ENCODE peak calls at places on chromosomes 3 and 15, in four cellular contexts. D is HepG2, P is Panc1, A is K562. N is an unnamed sample.
A peak's percentile ranks its signal among the peaks of the same experiment; 100 is the strongest.

GRCh38 chr15:98648654-98649537 is 557 bp downstream of the IGF1R start:
- DNase-seq in P (no peak), A (peak; percentile 57), D (no peak), N (no peak)

GRCh38 chr15:74870496-74871213 is 2.5 kb downstream of the SCAMP2 start:
- DNase-seq in P (no peak), D (no peak), A (no peak), N (no peak)

GRCh38 chr3:76429536-76430177 is 610.2 kb upstream of the ROBO2 start:
- DNase-seq in A (no peak), D (no peak), P (no peak), N (no peak)

GRCh38 chr3:16383864-16384263 is 118.9 kb downstream of the OXNAD1 start:
- DNase-seq in P (no peak), A (no peak), D (no peak), N (no peak)

GRCh38 chr15:70855764-70856163 is 1.8 kb upstream of the LARP6 start:
- DNase-seq in P (no peak), A (no peak), D (no peak), N (no peak)

GRCh38 chr3:118977671-118978392 is 56.8 kb downstream of the IGSF11 start:
- DNase-seq in D (no peak), A (no peak), P (no peak), N (no peak)

GRCh38 chr15:60372223-60372622 is 25.6 kb downstream of the ANXA2 start:
- DNase-seq in D (no peak), A (no peak), P (no peak), N (no peak)

GRCh38 chr3:187448674-187449073 is 80.5 kb downstream of the RTP4 start:
- DNase-seq in A (no peak), P (no peak), D (no peak), N (no peak)

GRCh38 chr15:101065570-101066221 is 146.5 kb downstream of the LRRK1 start:
- DNase-seq in P (no peak), A (no peak), D (no peak), N (no peak)

GRCh38 chr3:12221663-12222062 is 63.0 kb upstream of the TIMP4 start:
- DNase-seq in A (no peak), P (no peak), D (peak; percentile 68), N (no peak)

GRCh38 chr3:160291290-160291908 is 66.2 kb downstream of the C3orf80 start:
- DNase-seq in D (peak; percentile 83), P (no peak), A (no peak), N (no peak)

GRCh38 chr3:38960953-38961622 is 90.7 kb downstream of the SCN11A start:
- DNase-seq in D (peak; percentile 25), A (peak; percentile 76), P (no peak), N (peak; percentile 58)

GRCh38 chr15:96969892-96970710 is 639.6 kb downstream of the NR2F2 start:
- DNase-seq in A (no peak), P (no peak), D (no peak), N (no peak)

GRCh38 chr15:74643368-74644204 is 27.9 kb downstream of the CLK3 start:
- DNase-seq in P (no peak), A (peak; percentile 23), D (no peak), N (no peak)

GRCh38 chr3:43638594-43639447 is 17.0 kb upstream of the ANO10 start:
- DNase-seq in A (peak; percentile 92), P (no peak), D (no peak), N (peak; percentile 58)

GRCh38 chr3:15399970-15400369 is 27.4 kb downstream of the METTL6 start:
- DNase-seq in D (no peak), P (no peak), A (no peak), N (no peak)

GRCh38 chr3:195903950-195904290 is 4.4 kb downstream of the TNK2 start:
- DNase-seq in D (no peak), A (no peak), P (no peak), N (no peak)

GRCh38 chr15:50633653-50634052 is 52.9 kb downstream of the TRPM7 start:
- DNase-seq in A (no peak), D (no peak), P (no peak), N (no peak)
- H3K36me3 ChIP-seq in A (peaks cover 87% of the 10 kb centered on the region), D (peaks cover 9% of the 10 kb centered on the region), P (peaks cover 38% of the 10 kb centered on the region), N (peaks cover 18% of the 10 kb centered on the region)

GRCh38 chr15:33913459-33913858 is 54.8 kb upstream of the CHRM5 start:
- DNase-seq in A (no peak), D (no peak), P (no peak), N (no peak)

GRCh38 chr15:33912326-33912725 is 56.0 kb upstream of the CHRM5 start:
- DNase-seq in P (no peak), D (no peak), A (no peak), N (no peak)

GRCh38 chr15:33907326-33907725 is 61.0 kb upstream of the CHRM5 start:
- DNase-seq in A (no peak), P (no peak), D (no peak), N (no peak)

GRCh38 chr15:33908396-33908795 is 59.9 kb upstream of the CHRM5 start:
- DNase-seq in P (no peak), A (no peak), D (no peak), N (no peak)

DNA sequence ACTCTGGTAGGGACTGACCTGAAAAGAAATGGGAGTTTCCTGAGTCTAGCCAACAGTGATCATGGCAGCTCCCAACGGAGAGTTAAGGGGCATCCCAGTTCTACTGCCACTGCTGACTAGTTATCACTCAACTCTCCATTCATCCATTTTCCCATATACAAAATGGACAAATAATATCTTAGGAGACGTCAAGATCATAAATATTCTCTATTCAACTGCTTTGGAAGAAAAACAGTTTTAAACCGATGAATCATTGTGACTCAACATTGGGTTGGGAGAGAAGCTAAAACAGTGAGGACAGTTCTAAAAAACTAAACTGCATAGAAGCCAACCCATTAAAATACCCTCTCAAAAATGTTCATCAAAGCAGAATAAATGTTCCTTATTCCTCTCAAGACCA is 57.6 kb upstream of the CHRM5 start:
- DNase-seq in A (no peak), D (no peak), P (no peak), N (no peak)
- TF ChIP-seq TCF7L2 in A (no peak), D (no peak), P (no peak), N (no peak)

GRCh38 chr15:40011303-40011702 is 27.7 kb downstream of the SRP14 start:
- DNase-seq in D (no peak), A (no peak), P (no peak), N (no peak)

GRCh38 chr15:40010681-40011080 is 28.3 kb downstream of the SRP14 start:
- DNase-seq in D (no peak), A (no peak), P (no peak), N (no peak)

GRCh38 chr15:40016224-40016865 is 22.6 kb downstream of the SRP14 start:
- DNase-seq in A (no peak), D (no peak), P (no peak), N (no peak)

GRCh38 chr15:40014390-40014789 is 24.6 kb downstream of the SRP14 start:
- DNase-seq in A (no peak), P (no peak), D (no peak), N (no peak)
- H3K36me3 ChIP-seq in A (peaks cover 58% of the 10 kb centered on the region), P (peaks cover 2% of the 10 kb centered on the region), D (peaks cover 28% of the 10 kb centered on the region), N (peaks cover 37% of the 10 kb centered on the region)

DNA sequence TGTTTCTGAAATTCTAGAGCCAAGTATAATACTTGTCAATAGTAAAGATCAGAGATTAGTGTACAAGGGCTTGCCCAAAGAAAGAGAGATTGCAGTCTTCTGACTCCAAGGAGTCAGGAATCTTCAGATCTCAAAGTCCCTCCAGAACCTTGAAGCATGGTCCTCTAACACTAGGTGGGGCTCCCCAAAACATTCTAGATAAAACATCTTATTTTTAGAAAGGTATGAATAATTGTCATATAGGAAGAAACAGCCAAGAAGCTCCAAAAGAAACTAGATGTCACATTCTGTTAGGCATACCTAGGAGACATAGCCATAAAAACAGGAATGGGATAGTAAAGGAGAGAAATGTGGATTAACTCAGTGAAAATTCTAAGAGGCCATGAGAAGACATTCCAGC is 10.7 kb downstream of the MUC13 start:
- DNase-seq in P (no peak), A (no peak), D (no peak), N (no peak)
- TF ChIP-seq TCF7L2 in P (no peak), A (no peak), D (no peak), N (no peak)

N was measured in HCT116.